ENCODE peak calls at places on chromosome 18, in ten cellular contexts. J is CD4-positive, alpha-beta T cell; F is PC-3; H is epithelial cell of esophagus; T is BJ; U is upper lobe of left lung; P is fibroblast of the aortic adventitia; Y is nephron progenitor cell; A is coronary artery; C is GM06990. Z is an unnamed sample.

GRCh38 chr18:10195529-10195928 is 258.9 kb upstream of the APCDD1 start:
- DNase-seq in J (no peak), F (no peak), H (peak; percentile 62), T (no peak), U (no peak), P (no peak), Y (no peak), A (no peak), C (no peak), Z (no peak)

GRCh38 chr18:80108122-80108536 is 933 bp upstream of the ADNP2 start:
- DNase-seq in J (no peak), F (no peak), H (no peak), T (no peak), U (peak; percentile 84), P (no peak), Y (no peak), A (no peak), C (peak; percentile 22), Z (peak; percentile 21)

GRCh38 chr18:70422061-70422965 is 133.5 kb downstream of the SOCS6 start:
- DNase-seq in J (no peak), F (peak; percentile 90), H (peak; percentile 86), T (peak; percentile 83), U (no peak), P (peak; percentile 98), Y (peak; percentile 13), A (peak; percentile 83), C (no peak), Z (no peak)

GRCh38 chr18:3808985-3809780 is 359.2 kb downstream of the TGIF1 start:
- DNase-seq in J (no peak), F (no peak), H (no peak), T (no peak), U (no peak), P (peak; percentile 39), Y (no peak), A (no peak), C (no peak), Z (no peak)

GRCh38 chr18:44733069-44733753 is 52.5 kb downstream of the SETBP1 start:
- DNase-seq in J (no peak), F (peak; percentile 76), H (peak; percentile 95), T (peak; percentile 60), U (no peak), P (peak; percentile 74), Y (no peak), A (no peak), C (no peak), Z (no peak)

GRCh38 chr18:80196528-80197320 is 50.6 kb downstream of the PARD6G start:
- DNase-seq in J (no peak), F (no peak), H (peak; percentile 75), T (peak; percentile 55), U (peak; percentile 35), P (peak; percentile 31), Y (no peak), A (no peak), C (no peak), Z (no peak)

GRCh38 chr18:55477537-55478300 is 110.3 kb downstream of the TCF4 start:
- DNase-seq in J (no peak), F (peak; percentile 45), H (peak; percentile 24), T (no peak), U (no peak), P (peak; percentile 77), Y (no peak), A (no peak), C (no peak), Z (peak; percentile 17)

GRCh38 chr18:13273800-13274199 is 55.2 kb downstream of the LDLRAD4 start:
- DNase-seq in J (no peak), F (no peak), H (no peak), T (no peak), U (no peak), P (no peak), Y (no peak), A (peak; percentile 70), C (no peak), Z (no peak)

GRCh38 chr18:79950440-79951341 is 762 bp downstream of the SLC66A2 start:
- DNase-seq in J (no peak), F (peak; percentile 31), H (peak; percentile 31), T (no peak), U (peak; percentile 93), P (no peak), Y (peak; percentile 56), A (peak; percentile 71), C (peak; percentile 55), Z (peak; percentile 70)

GRCh38 chr18:78683191-78684010 is 296.2 kb upstream of the SALL3 start:
- DNase-seq in J (no peak), F (no peak), H (no peak), T (no peak), U (no peak), P (no peak), Y (no peak), A (no peak), C (no peak), Z (no peak)

GRCh38 chr18:11992096-11992785 is 10.9 kb downstream of the IMPA2 start:
- DNase-seq in J (no peak), F (no peak), H (no peak), T (no peak), U (no peak), P (no peak), Y (no peak), A (no peak), C (no peak), Z (no peak)

GRCh38 chr18:78625446-78625845 is 354.2 kb upstream of the SALL3 start:
- DNase-seq in J (no peak), F (no peak), H (no peak), T (no peak), U (no peak), P (no peak), Y (no peak), A (no peak), C (no peak), Z (no peak)

GRCh38 chr18:57670046-57670445 is 48.4 kb upstream of the NARS1 start:
- DNase-seq in J (no peak), F (no peak), H (no peak), T (no peak), U (no peak), P (no peak), Y (no peak), A (no peak), C (no peak), Z (no peak)

GRCh38 chr18:9968081-9968848 is 54.4 kb downstream of the VAPA start:
- DNase-seq in J (no peak), F (no peak), H (no peak), T (no peak), U (peak; percentile 43), P (no peak), Y (no peak), A (no peak), C (no peak), Z (no peak)

GRCh38 chr18:35326695-35327387 is 17.4 kb downstream of the ZNF24 start:
- DNase-seq in J (no peak), F (no peak), H (peak; percentile 31), T (no peak), U (no peak), P (no peak), Y (no peak), A (no peak), C (no peak), Z (no peak)

GRCh38 chr18:35331367-35332087 is 12.7 kb downstream of the ZNF24 start:
- DNase-seq in J (no peak), F (no peak), H (no peak), T (no peak), U (no peak), P (no peak), Y (no peak), A (no peak), C (no peak), Z (no peak)

GRCh38 chr18:35334183-35334582 is 10.0 kb downstream of the ZNF24 start:
- DNase-seq in J (no peak), F (no peak), H (no peak), T (no peak), U (no peak), P (no peak), Y (no peak), A (no peak), C (no peak), Z (no peak)

GRCh38 chr18:35324926-35325655 is 19.1 kb downstream of the ZNF24 start:
- DNase-seq in J (no peak), F (no peak), H (no peak), T (no peak), U (no peak), P (no peak), Y (no peak), A (no peak), C (no peak), Z (no peak)

GRCh38 chr18:35328868-35329267 is 15.4 kb downstream of the ZNF24 start:
- DNase-seq in J (no peak), F (no peak), H (no peak), T (no peak), U (no peak), P (no peak), Y (no peak), A (no peak), C (no peak), Z (no peak)
- TF ChIP-seq CTCF in J (no peak), F (no peak), H (no peak), T (no peak), U (no peak), P (no peak), Y (no peak), A (no peak), C (no peak), Z (no peak)

DNA sequence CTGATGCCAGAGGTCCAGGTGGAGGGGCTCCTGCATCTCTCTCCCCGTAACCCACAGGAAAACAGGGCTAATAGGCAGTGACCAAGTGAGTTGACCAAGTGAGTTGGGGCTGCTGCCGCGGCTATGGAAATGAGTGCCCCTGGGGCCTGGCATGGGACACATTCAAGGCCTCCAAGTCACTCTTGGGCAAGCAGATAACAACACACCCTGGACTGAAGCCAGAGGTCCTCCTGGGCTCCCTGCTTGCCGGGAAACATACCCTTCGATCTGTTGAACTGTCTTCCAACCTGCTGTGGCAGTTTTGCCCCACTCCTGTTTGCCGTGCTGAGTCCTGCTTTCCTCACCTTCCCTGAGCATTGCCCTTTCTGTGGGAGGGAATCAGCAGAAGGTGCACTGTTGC is 89.2 kb downstream of the LIPG start:
- DNase-seq in J (no peak), F (no peak), H (no peak), T (no peak), U (no peak), P (no peak), Y (no peak), A (peak; percentile 57), C (no peak), Z (no peak)
- TF ChIP-seq CTCF in J (no peak), F (no peak), H (no peak), T (no peak), U (no peak), P (no peak), Y (no peak), A (no peak), C (no peak), Z (no peak)

DNA sequence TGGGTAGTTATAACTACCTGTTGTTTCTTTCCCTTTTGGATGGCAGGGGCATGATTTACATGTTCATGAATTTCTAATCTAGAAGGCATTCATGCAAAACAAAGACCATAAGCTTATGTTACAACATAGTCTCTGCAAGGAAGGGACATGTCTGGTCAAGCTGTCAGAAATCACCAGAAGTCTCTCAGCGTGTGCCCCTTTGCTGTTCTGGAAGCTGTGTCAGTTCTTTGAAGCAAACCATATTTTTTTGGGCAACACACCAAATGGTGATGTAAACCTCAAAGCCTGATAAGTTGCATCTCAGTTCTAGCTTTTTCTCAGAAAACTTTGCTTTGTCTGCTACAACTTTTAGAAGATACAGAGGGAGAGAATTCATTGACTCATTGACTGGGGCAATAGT is 173.5 kb upstream of the CTAGE1 start:
- DNase-seq in J (no peak), F (no peak), H (peak; percentile 86), T (no peak), U (no peak), P (peak; percentile 94), Y (no peak), A (no peak), C (no peak), Z (no peak)
- TF ChIP-seq CTCF in J (no peak), F (no peak), H (no peak), T (no peak), U (no peak), P (no peak), Y (no peak), A (no peak), C (no peak), Z (no peak)

GRCh38 chr18:62716679-62717058 is 1.3 kb downstream of the PHLPP1 start:
- DNase-seq in J (peak; percentile 13), F (peak; percentile 39), H (no peak), T (no peak), U (peak; percentile 91), P (no peak), Y (peak; percentile 69), A (peak; percentile 74), C (no peak), Z (peak; percentile 83)
- TF ChIP-seq CTCF in J (no peak), F (peak; percentile 18), H (no peak), T (peak; percentile 14), U (no peak), P (no peak), Y (no peak), A (no peak), C (peak; percentile 10), Z (peak; percentile 55)